ENCODE peak calls at places on chromosomes 11 and 22, in five cellular contexts. O is sigmoid colon, L is transverse colon, V is suprapubic skin, N is HepG2. M is an unnamed sample.

GRCh38 chr22:26610072-26610958 is 7.5 kb downstream of the CRYBB1 start:
- DNase-seq in O (no peak), L (peak; percentile 75), V (no peak), N (no peak), M (no peak)

GRCh38 chr22:40323681-40324083 is 22.6 kb upstream of the ADSL start:
- DNase-seq in O (no peak), L (no peak), V (no peak), N (no peak), M (no peak)

GRCh38 chr11:3916962-3917361 is 61.5 kb downstream of the STIM1 start:
- DNase-seq in O (no peak), L (peak; percentile 39), V (no peak), N (no peak), M (no peak)

GRCh38 chr22:46673677-46674236 is 53.6 kb downstream of the GRAMD4 start:
- DNase-seq in O (no peak), L (no peak), V (no peak), N (no peak), M (no peak)

GRCh38 chr22:27603823-27604190 is 197.7 kb downstream of the MN1 start:
- DNase-seq in O (no peak), L (no peak), V (no peak), N (no peak), M (no peak)

GRCh38 chr11:58179648-58180047 is 9.2 kb upstream of the OR9Q2 start:
- DNase-seq in O (no peak), L (no peak), V (no peak), N (no peak), M (no peak)

GRCh38 chr22:28116261-28116673 is 197.2 kb upstream of the PITPNB start:
- DNase-seq in O (peak; percentile 83), L (peak; percentile 14), V (no peak), N (no peak), M (peak; percentile 66)

GRCh38 chr11:83612891-83613766 is 327.0 kb upstream of the CCDC90B start:
- DNase-seq in O (no peak), L (no peak), V (no peak), N (no peak), M (no peak)

GRCh38 chr11:34585870-34586654 is 34.8 kb upstream of the EHF start:
- DNase-seq in O (no peak), L (no peak), V (no peak), N (peak; percentile 70), M (no peak)

GRCh38 chr11:44528103-44528502 is 37.4 kb upstream of the CD82 start:
- DNase-seq in O (no peak), L (no peak), V (no peak), N (no peak), M (no peak)

GRCh38 chr22:22001664-22002525 is 19.3 kb upstream of the TOP3B start:
- DNase-seq in O (no peak), L (no peak), V (no peak), N (no peak), M (no peak)

GRCh38 chr22:44068422-44069191 is 44.5 kb downstream of the PARVB start:
- DNase-seq in O (no peak), L (peak; percentile 38), V (no peak), N (no peak), M (no peak)

GRCh38 chr22:29377979-29378378 is 10.4 kb downstream of the AP1B1 start:
- DNase-seq in O (peak; percentile 25), L (no peak), V (no peak), N (no peak), M (peak; percentile 65)

DNA sequence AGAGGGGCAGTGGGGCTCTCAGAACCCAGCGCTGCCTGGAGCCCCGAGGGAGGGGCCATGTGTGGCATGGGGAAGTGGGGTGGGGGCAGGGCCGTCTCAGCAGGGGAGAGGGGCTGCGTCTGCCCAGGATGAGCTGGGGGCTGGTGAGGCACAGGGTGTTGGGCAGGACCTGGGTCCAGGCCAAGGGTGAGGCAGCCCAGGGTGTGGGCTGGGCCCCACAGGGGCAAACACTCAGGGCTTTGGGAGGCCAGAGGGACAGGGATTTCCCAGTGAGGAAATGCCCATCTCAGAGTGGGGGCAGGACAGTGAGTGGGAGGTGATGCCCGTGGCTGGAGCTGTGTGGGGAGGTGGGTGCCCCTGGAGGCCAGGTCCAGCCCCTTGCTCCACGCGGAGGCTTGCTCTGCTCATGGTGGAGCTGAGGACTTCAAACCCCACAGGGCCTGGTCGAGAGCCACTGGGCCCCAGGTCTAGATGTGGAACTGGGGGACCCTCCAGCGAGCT is 5.4 kb downstream of the PLXNB2 start:
- DNase-seq in O (no peak), L (peak; percentile 65), V (no peak), N (no peak), M (no peak)
- H3K27ac ChIP-seq in O (peak overlapping the region; percentile 96), L (peak overlapping the region; percentile 93), V (peak overlapping the region; percentile 96), N (no peak overlapping the region), M (peak overlapping the region; percentile 94)

GRCh38 chr11:67997460-67997921 is 6.4 kb downstream of the UNC93B1 start:
- DNase-seq in O (no peak), L (no peak), V (no peak), N (no peak), M (no peak)
- TF ChIP-seq POLR2AphosphoS5 in O (no peak), L (no peak), V (no peak), N (no peak), M (no peak)

DNA sequence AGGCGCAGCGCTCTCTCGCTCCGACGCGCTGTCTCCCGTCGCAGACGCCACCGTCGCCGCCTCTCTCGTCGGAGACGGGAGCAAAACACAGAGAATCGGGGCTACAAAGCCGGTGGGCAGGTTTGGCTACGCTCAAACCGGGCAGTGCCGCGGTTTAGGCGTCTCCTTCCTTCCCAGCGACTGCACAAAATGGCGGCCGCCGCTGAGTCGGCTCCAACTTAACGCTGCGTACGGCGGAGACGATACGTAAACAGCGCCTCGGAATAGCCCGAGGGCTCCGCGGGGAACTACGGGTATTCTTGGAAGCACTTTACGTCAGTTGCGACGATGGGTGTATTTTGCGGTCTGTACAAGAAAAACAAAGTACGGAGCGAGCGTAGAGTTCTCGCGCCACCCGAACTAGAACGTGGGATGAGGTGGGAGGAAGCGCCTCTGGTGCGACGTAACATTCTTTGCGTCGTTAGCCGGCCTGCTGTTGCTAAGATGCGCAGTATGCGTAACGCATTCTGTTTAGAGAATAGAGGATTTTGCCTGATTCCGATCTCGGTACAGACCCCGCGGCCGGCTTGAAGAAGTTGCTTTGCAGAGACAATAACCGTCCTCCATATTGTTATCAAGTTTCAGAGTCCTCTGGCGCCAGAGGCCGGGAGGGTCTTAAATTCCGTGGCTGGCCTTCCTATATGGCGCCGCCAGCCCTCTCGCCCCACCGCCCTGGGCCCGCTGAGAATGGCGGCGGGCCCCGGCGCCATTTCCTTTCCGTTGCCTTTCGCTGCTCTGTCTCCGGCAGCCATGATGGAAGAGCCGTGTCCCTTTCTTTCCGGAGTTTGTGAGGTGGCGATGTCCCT is at the start of gene DDX17:
- DNase-seq in O (peak; percentile 98), L (peak; percentile 95), V (peak; percentile 99), N (peak; percentile 94), M (peak; percentile 96)
- TF ChIP-seq POLR2A in O (peak; percentile 41), L (peak; percentile 82), V (peak; percentile 69), N (peak; percentile 82), M (peak; percentile 83)

GRCh38 chr11:10666976-10667892 is 26.3 kb downstream of the IRAG1 start:
- DNase-seq in O (no peak), L (no peak), V (no peak), N (no peak), M (no peak)

GRCh38 chr11:10666556-10666955 is 27.0 kb downstream of the IRAG1 start:
- DNase-seq in O (no peak), L (no peak), V (no peak), N (no peak), M (no peak)

GRCh38 chr11:10670099-10670498 is 23.5 kb downstream of the IRAG1 start:
- DNase-seq in O (no peak), L (no peak), V (no peak), N (no peak), M (no peak)

GRCh38 chr11:10673476-10674062 is 20.0 kb downstream of the IRAG1 start:
- DNase-seq in O (no peak), L (no peak), V (no peak), N (no peak), M (no peak)

GRCh38 chr11:10669258-10670033 is 24.1 kb downstream of the IRAG1 start:
- DNase-seq in O (peak; percentile 79), L (no peak), V (no peak), N (no peak), M (no peak)
- H3K27ac ChIP-seq in O (peak overlapping the region; percentile 83), L (peak overlapping the region; percentile 80), V (peak overlapping the region; percentile 9), N (no peak overlapping the region), M (no peak overlapping the region)

GRCh38 chr11:16758382-16759024 is 20.1 kb downstream of the C11orf58 start:
- DNase-seq in O (no peak), L (no peak), V (no peak), N (no peak), M (no peak)
- TF ChIP-seq POLR2AphosphoS5 in O (no peak), L (no peak), V (no peak), N (peak; percentile 56), M (no peak)

DNA sequence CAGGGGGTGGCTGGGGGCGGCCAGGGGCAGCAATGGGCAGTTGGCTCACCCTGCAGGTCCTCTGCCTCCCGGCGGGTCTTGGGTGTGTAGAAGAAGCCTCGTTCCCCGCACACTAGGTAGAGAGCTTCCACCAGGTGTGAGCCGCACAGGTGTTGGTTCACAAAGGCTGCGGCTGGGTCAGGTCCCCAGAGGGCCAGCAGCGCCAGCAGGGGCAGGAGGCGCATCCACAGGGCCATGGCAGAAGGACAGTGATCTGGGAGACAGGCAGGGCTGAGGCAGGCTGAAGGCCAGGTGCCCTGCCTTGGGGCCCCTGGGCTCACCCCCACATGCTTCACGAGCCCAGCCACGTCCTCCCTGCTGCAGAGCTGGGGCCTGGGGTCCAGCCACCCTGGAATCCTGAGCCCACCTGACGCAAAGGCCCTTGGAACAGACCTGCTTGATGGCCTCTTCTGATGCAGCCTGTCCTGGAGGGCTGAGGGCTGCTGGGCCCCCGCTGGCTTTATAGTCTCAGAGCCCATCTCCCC is at the start of gene INS:
- DNase-seq in O (no peak), L (no peak), V (no peak), N (no peak), M (no peak)
- TF ChIP-seq POLR2A in O (no peak), L (no peak), V (no peak), N (no peak), M (no peak)

M was measured in breast epithelium.